ENCODE peak calls at places on chromosome 1, in four cellular contexts. W is cardiac muscle cell, O is stomach, A is sigmoid colon. S is an unnamed sample.

GRCh38 chr1:172393354-172393753 is 27.1 kb upstream of the C1orf105 start:
- DNase-seq in O (no peak), W (no peak), A (no peak), S (no peak)

GRCh38 chr1:217067642-217068041 is 344.4 kb upstream of the ESRRG start:
- DNase-seq in O (no peak), W (no peak), A (no peak), S (no peak)

GRCh38 chr1:33686551-33686950 is 177.3 kb upstream of the HMGB4 start:
- DNase-seq in W (no peak), A (no peak), O (no peak), S (no peak)

GRCh38 chr1:88519156-88519555 is 164.9 kb upstream of the PKN2 start:
- DNase-seq in O (no peak), A (no peak), W (no peak), S (no peak)

GRCh38 chr1:160910351-160910750 is 25.4 kb upstream of the ITLN1 start:
- DNase-seq in W (no peak), O (peak), A (no peak), S (no peak)

GRCh38 chr1:83682132-83682531 is 316.8 kb downstream of the TTLL7 start:
- DNase-seq in W (no peak), O (no peak), A (no peak), S (no peak)

GRCh38 chr1:158203693-158204457 is 23.2 kb downstream of the CD1D start:
- DNase-seq in W (peak), A (no peak), O (no peak), S (no peak)

GRCh38 chr1:23979387-23980005 is 631 bp downstream of the SRSF10 start:
- DNase-seq in A (no peak), O (no peak), W (no peak), S (no peak)

GRCh38 chr1:236524142-236524891 is 535 bp downstream of the LGALS8 start:
- DNase-seq in W (peak), O (peak), A (peak), S (no peak)

GRCh38 chr1:172136925-172137324 is 283.6 kb upstream of the C1orf105 start:
- DNase-seq in O (no peak), W (no peak), A (no peak), S (no peak)

GRCh38 chr1:63857478-63857877 is 83.7 kb downstream of the ROR1 start:
- DNase-seq in O (no peak), W (no peak), A (no peak), S (no peak)

GRCh38 chr1:63327417-63328139 is 5.2 kb downstream of the FOXD3 start:
- DNase-seq in A (peak), O (peak), W (peak), S (peak)

GRCh38 chr1:47435506-47436303 is 2.1 kb upstream of the FOXD2 start:
- DNase-seq in O (no peak), A (no peak), W (no peak), S (no peak)
- H3K4me3 ChIP-seq in O (no peak), A (no peak), W (no peak), S (no peak)

GRCh38 chr1:234989479-234990327 is 138.9 kb downstream of the TOMM20 start:
- DNase-seq in W (no peak), O (no peak), A (peak), S (no peak)
- H3K27ac ChIP-seq in W (no peak), O (peak), A (peak), S (no peak)

DNA sequence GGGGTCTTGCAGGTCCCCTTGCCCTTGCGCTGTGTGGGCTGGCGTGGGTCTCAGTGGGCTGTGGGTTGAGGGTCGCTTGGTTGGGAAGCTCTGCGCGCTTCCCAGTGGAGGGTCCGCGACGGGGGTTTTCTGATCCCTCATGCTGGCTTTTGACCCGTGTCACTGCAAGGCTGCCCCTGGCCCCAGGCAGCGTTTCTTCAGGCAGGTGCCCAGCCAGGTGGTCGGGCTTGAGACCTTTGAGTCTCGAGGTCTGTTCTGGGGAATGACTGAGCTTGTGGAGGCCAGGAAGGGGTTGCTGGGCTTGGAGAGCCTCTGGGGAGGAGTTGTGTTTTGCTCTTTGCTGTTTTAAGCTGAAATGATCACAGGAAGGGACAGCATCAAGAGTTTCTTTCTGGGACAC is 5.3 kb downstream of the SKI start:
- DNase-seq in W (no peak), A (no peak), O (no peak), S (no peak)
- H3K4me3 ChIP-seq in W (no peak), A (peak), O (peak), S (no peak)

GRCh38 chr1:39980555-39981313 is 25.8 kb downstream of the MFSD2A start:
- DNase-seq in A (no peak), W (no peak), O (peak), S (no peak)

GRCh38 chr1:39981385-39981784 is 26.4 kb downstream of the MFSD2A start:
- DNase-seq in A (no peak), O (no peak), W (no peak), S (no peak)

GRCh38 chr1:39981957-39982356 is 27.0 kb downstream of the MFSD2A start:
- DNase-seq in O (no peak), W (peak), A (no peak), S (no peak)

GRCh38 chr1:39977202-39977601 is 22.3 kb downstream of the MFSD2A start:
- DNase-seq in O (no peak), A (no peak), W (no peak), S (no peak)

DNA sequence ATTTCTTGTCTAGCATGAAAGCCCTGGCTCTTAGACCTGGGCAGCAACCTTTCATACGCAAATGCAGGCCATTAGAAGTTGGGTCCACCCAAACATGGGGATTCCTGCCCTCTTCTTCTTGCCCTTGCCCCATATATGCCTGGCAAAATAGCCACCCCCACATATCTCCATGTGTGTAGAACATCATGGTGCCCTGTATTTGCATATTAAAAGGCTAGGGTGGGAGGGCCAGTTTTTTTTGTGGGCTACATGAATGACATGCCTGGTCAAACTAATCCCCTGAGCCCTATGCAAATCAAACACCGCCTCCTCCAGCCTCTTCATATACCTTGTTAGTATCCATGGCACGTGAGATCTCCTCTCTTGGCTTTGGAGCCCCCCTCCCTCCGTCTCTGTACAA is 24.7 kb downstream of the MFSD2A start:
- DNase-seq in W (no peak), O (no peak), A (no peak), S (no peak)
- H3K27ac ChIP-seq in W (no peak), O (no peak), A (no peak), S (no peak)

DNA sequence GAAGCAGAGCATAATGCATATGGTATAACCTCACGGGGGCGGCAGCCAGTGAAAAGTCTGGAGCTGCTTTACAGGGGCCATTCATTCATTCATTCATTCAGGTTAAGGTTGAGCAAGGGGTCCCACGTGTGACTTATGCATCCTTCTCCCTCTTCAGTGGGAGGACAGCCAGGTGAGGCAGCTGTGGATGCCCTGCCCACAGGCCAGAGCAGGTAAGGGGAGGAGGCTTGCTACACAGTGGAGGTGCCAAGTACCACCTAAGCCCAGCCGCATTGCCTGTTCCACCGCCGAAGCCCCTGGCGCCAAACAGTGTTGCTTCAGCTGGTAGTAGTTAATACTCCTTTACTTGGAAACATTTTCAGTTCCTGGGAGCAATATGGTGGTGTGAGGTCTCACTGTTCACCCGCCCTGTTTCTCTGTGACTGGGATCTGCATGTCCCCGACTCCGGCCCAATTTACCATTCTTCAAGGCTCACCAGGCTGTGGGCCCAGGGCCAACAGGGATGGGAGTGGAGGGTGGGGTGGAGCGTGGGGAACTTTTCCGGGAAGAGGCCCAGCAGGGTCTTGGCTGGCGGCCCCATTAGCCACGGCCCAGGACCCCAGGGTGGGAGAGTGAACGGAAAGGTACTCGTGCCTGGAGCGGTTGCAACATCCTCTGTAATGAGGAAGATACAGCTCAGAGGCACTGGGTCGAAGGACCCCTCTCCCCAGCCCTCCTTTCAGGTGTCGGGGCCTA is 722 bp upstream of the PODN start:
- DNase-seq in A (peak), O (no peak), W (peak), S (no peak)
- H3K4me3 ChIP-seq in A (peak), O (peak), W (peak), S (peak)

GRCh38 chr1:115134850-115135484 is 45.7 kb upstream of the TSPAN2 start:
- DNase-seq in A (no peak), O (no peak), W (peak), S (no peak)

GRCh38 chr1:115133440-115133839 is 44.1 kb upstream of the TSPAN2 start:
- DNase-seq in O (no peak), A (no peak), W (peak), S (no peak)

GRCh38 chr1:115135681-115136080 is 46.4 kb upstream of the TSPAN2 start:
- DNase-seq in O (no peak), A (no peak), W (no peak), S (no peak)

GRCh38 chr1:115136106-115136505 is 46.8 kb upstream of the TSPAN2 start:
- DNase-seq in W (no peak), A (no peak), O (no peak), S (no peak)

GRCh38 chr1:115134231-115134630 is 44.9 kb upstream of the TSPAN2 start:
- DNase-seq in W (no peak), O (no peak), A (no peak), S (no peak)
- H3K27ac ChIP-seq in W (no peak), O (peak), A (peak), S (no peak)

S was measured in iPS DF 6.9.